ENCODE peak calls at places on chromosomes 1 and 21, in seven cellular contexts. One of them, this sample, is unnamed.

GRCh38 chr21:29741761-29742160 is 198.0 kb downstream of the GRIK1 start:
- DNase-seq in skeletal muscle cell: no peak
- DNase-seq in left lung: no peak
- DNase-seq in EH: no peak
- DNase-seq in endothelial cell: no peak
- DNase-seq in BJ: no peak
- DNase-seq in activated gamma-delta T cell treated with Interleukin-2 at 50 U/mL for 16 hours: no peak
- DNase-seq in this sample: no peak

GRCh38 chr1:207828485-207829158 is 76.8 kb downstream of the CD46 start:
- DNase-seq in skeletal muscle cell: peak
- DNase-seq in left lung: peak
- DNase-seq in EH: peak
- DNase-seq in endothelial cell: peak
- DNase-seq in BJ: peak
- DNase-seq in activated gamma-delta T cell treated with Interleukin-2 at 50 U/mL for 16 hours: peak
- DNase-seq in this sample: peak

GRCh38 chr1:202015677-202015952 is 5.2 kb downstream of the ELF3 start:
- DNase-seq in skeletal muscle cell: no peak
- DNase-seq in left lung: no peak
- DNase-seq in EH: no peak
- DNase-seq in endothelial cell: no peak
- DNase-seq in BJ: no peak
- DNase-seq in activated gamma-delta T cell treated with Interleukin-2 at 50 U/mL for 16 hours: no peak
- DNase-seq in this sample: no peak

GRCh38 chr1:175191654-175192053 is 922 bp downstream of the KIAA0040 start:
- DNase-seq in skeletal muscle cell: no peak
- DNase-seq in left lung: no peak
- DNase-seq in EH: peak
- DNase-seq in endothelial cell: no peak
- DNase-seq in BJ: no peak
- DNase-seq in activated gamma-delta T cell treated with Interleukin-2 at 50 U/mL for 16 hours: no peak
- DNase-seq in this sample: no peak

GRCh38 chr1:224632921-224633321 is 16.8 kb downstream of the CNIH3 start:
- DNase-seq in skeletal muscle cell: no peak
- DNase-seq in left lung: no peak
- DNase-seq in EH: peak
- DNase-seq in endothelial cell: no peak
- DNase-seq in BJ: no peak
- DNase-seq in activated gamma-delta T cell treated with Interleukin-2 at 50 U/mL for 16 hours: no peak
- DNase-seq in this sample: no peak

GRCh38 chr1:16073490-16074104 is at the start of gene FAM131C:
- DNase-seq in skeletal muscle cell: no peak
- DNase-seq in left lung: no peak
- DNase-seq in EH: no peak
- DNase-seq in endothelial cell: peak
- DNase-seq in BJ: no peak
- DNase-seq in activated gamma-delta T cell treated with Interleukin-2 at 50 U/mL for 16 hours: peak
- DNase-seq in this sample: peak

GRCh38 chr21:26833011-26833410 is 12.2 kb downstream of the ADAMTS1 start:
- DNase-seq in skeletal muscle cell: no peak
- DNase-seq in left lung: peak
- DNase-seq in EH: no peak
- DNase-seq in endothelial cell: no peak
- DNase-seq in BJ: no peak
- DNase-seq in activated gamma-delta T cell treated with Interleukin-2 at 50 U/mL for 16 hours: no peak
- DNase-seq in this sample: no peak

GRCh38 chr1:112513112-112513870 is 4.5 kb downstream of the WNT2B start:
- DNase-seq in skeletal muscle cell: no peak
- DNase-seq in left lung: no peak
- DNase-seq in EH: peak
- DNase-seq in endothelial cell: no peak
- DNase-seq in BJ: no peak
- DNase-seq in activated gamma-delta T cell treated with Interleukin-2 at 50 U/mL for 16 hours: no peak
- DNase-seq in this sample: no peak

GRCh38 chr21:17343055-17343454 is 169.8 kb upstream of the CXADR start:
- DNase-seq in skeletal muscle cell: no peak
- DNase-seq in left lung: no peak
- DNase-seq in EH: peak
- DNase-seq in endothelial cell: peak
- DNase-seq in BJ: no peak
- DNase-seq in activated gamma-delta T cell treated with Interleukin-2 at 50 U/mL for 16 hours: no peak
- DNase-seq in this sample: no peak

GRCh38 chr1:221741364-221741970 is 422 bp downstream of the DUSP10 start:
- DNase-seq in skeletal muscle cell: no peak
- DNase-seq in left lung: peak
- DNase-seq in EH: peak
- DNase-seq in endothelial cell: peak
- DNase-seq in BJ: no peak
- DNase-seq in activated gamma-delta T cell treated with Interleukin-2 at 50 U/mL for 16 hours: peak
- DNase-seq in this sample: peak

GRCh38 chr1:37606481-37607263 is 10.9 kb upstream of the GNL2 start:
- DNase-seq in skeletal muscle cell: no peak
- DNase-seq in left lung: no peak
- DNase-seq in EH: peak
- DNase-seq in endothelial cell: no peak
- DNase-seq in BJ: no peak
- DNase-seq in activated gamma-delta T cell treated with Interleukin-2 at 50 U/mL for 16 hours: no peak
- DNase-seq in this sample: no peak

GRCh38 chr1:240091201-240091600 is 482 bp upstream of the FMN2 start:
- DNase-seq in skeletal muscle cell: no peak
- DNase-seq in left lung: no peak
- DNase-seq in EH: no peak
- DNase-seq in endothelial cell: no peak
- DNase-seq in BJ: no peak
- DNase-seq in activated gamma-delta T cell treated with Interleukin-2 at 50 U/mL for 16 hours: no peak
- DNase-seq in this sample: no peak

GRCh38 chr1:150006881-150007401 is 3.6 kb downstream of the OTUD7B start:
- DNase-seq in skeletal muscle cell: no peak
- DNase-seq in left lung: no peak
- DNase-seq in EH: peak
- DNase-seq in endothelial cell: no peak
- DNase-seq in BJ: no peak
- DNase-seq in activated gamma-delta T cell treated with Interleukin-2 at 50 U/mL for 16 hours: no peak
- DNase-seq in this sample: no peak

GRCh38 chr1:183711691-183712401 is 58.7 kb upstream of the APOBEC4 start:
- DNase-seq in skeletal muscle cell: peak
- DNase-seq in left lung: no peak
- DNase-seq in EH: peak
- DNase-seq in endothelial cell: no peak
- DNase-seq in BJ: peak
- DNase-seq in activated gamma-delta T cell treated with Interleukin-2 at 50 U/mL for 16 hours: no peak
- DNase-seq in this sample: no peak

GRCh38 chr1:25922633-25923567 is 16.7 kb upstream of the STMN1 start:
- DNase-seq in skeletal muscle cell: no peak
- DNase-seq in left lung: peak
- DNase-seq in EH: peak
- DNase-seq in endothelial cell: peak
- DNase-seq in BJ: no peak
- DNase-seq in activated gamma-delta T cell treated with Interleukin-2 at 50 U/mL for 16 hours: peak
- DNase-seq in this sample: peak

GRCh38 chr1:119038363-119038762 is 50.2 kb upstream of the TBX15 start:
- DNase-seq in skeletal muscle cell: no peak
- DNase-seq in left lung: no peak
- DNase-seq in EH: no peak
- DNase-seq in endothelial cell: no peak
- DNase-seq in BJ: no peak
- DNase-seq in activated gamma-delta T cell treated with Interleukin-2 at 50 U/mL for 16 hours: no peak
- DNase-seq in this sample: no peak

GRCh38 chr1:244289976-244290375 is 161.7 kb downstream of the ADSS2 start:
- DNase-seq in skeletal muscle cell: no peak
- DNase-seq in left lung: no peak
- DNase-seq in EH: no peak
- DNase-seq in endothelial cell: no peak
- DNase-seq in BJ: no peak
- DNase-seq in activated gamma-delta T cell treated with Interleukin-2 at 50 U/mL for 16 hours: no peak
- DNase-seq in this sample: no peak

GRCh38 chr1:182357177-182357576 is 34.4 kb downstream of the GLUL start:
- DNase-seq in skeletal muscle cell: no peak
- DNase-seq in left lung: no peak
- DNase-seq in EH: no peak
- DNase-seq in endothelial cell: no peak
- DNase-seq in BJ: no peak
- DNase-seq in activated gamma-delta T cell treated with Interleukin-2 at 50 U/mL for 16 hours: no peak
- DNase-seq in this sample: no peak

GRCh38 chr1:89842547-89843278 is 21.9 kb downstream of the LRRC8D start:
- DNase-seq in skeletal muscle cell: no peak
- DNase-seq in left lung: no peak
- DNase-seq in EH: no peak
- DNase-seq in endothelial cell: no peak
- DNase-seq in BJ: no peak
- DNase-seq in activated gamma-delta T cell treated with Interleukin-2 at 50 U/mL for 16 hours: no peak
- DNase-seq in this sample: no peak

GRCh38 chr1:171841931-171842723 is 829 bp downstream of the DNM3 start:
- DNase-seq in skeletal muscle cell: no peak
- DNase-seq in left lung: peak
- DNase-seq in EH: peak
- DNase-seq in endothelial cell: peak
- DNase-seq in BJ: no peak
- DNase-seq in activated gamma-delta T cell treated with Interleukin-2 at 50 U/mL for 16 hours: no peak
- DNase-seq in this sample: peak

GRCh38 chr1:71093938-71094337 is 13.1 kb upstream of the ZRANB2 start:
- DNase-seq in skeletal muscle cell: no peak
- DNase-seq in left lung: no peak
- DNase-seq in EH: peak
- DNase-seq in endothelial cell: no peak
- DNase-seq in BJ: no peak
- DNase-seq in activated gamma-delta T cell treated with Interleukin-2 at 50 U/mL for 16 hours: no peak
- DNase-seq in this sample: no peak

GRCh38 chr1:198846506-198847010 is 207.7 kb downstream of the PTPRC start:
- DNase-seq in skeletal muscle cell: no peak
- DNase-seq in left lung: no peak
- DNase-seq in EH: no peak
- DNase-seq in endothelial cell: no peak
- DNase-seq in BJ: no peak
- DNase-seq in activated gamma-delta T cell treated with Interleukin-2 at 50 U/mL for 16 hours: no peak
- DNase-seq in this sample: no peak

GRCh38 chr1:88678405-88678804 is 5.7 kb upstream of the PKN2 start:
- DNase-seq in skeletal muscle cell: no peak
- DNase-seq in left lung: no peak
- DNase-seq in EH: peak
- DNase-seq in endothelial cell: no peak
- DNase-seq in BJ: no peak
- DNase-seq in activated gamma-delta T cell treated with Interleukin-2 at 50 U/mL for 16 hours: no peak
- DNase-seq in this sample: no peak

GRCh38 chr1:244255426-244255965 is 196.2 kb downstream of the ADSS2 start:
- DNase-seq in skeletal muscle cell: no peak
- DNase-seq in left lung: no peak
- DNase-seq in EH: no peak
- DNase-seq in endothelial cell: no peak
- DNase-seq in BJ: no peak
- DNase-seq in activated gamma-delta T cell treated with Interleukin-2 at 50 U/mL for 16 hours: no peak
- DNase-seq in this sample: no peak

GRCh38 chr21:31959881-31960280 is 87.1 kb downstream of the HUNK start:
- DNase-seq in skeletal muscle cell: no peak
- DNase-seq in left lung: no peak
- DNase-seq in EH: no peak
- DNase-seq in endothelial cell: no peak
- DNase-seq in BJ: no peak
- DNase-seq in activated gamma-delta T cell treated with Interleukin-2 at 50 U/mL for 16 hours: no peak
- DNase-seq in this sample: no peak

GRCh38 chr1:92877792-92878191 is 46.0 kb downstream of the RPL5 start:
- DNase-seq in skeletal muscle cell: no peak
- DNase-seq in left lung: no peak
- DNase-seq in EH: peak
- DNase-seq in endothelial cell: no peak
- DNase-seq in BJ: no peak
- DNase-seq in activated gamma-delta T cell treated with Interleukin-2 at 50 U/mL for 16 hours: no peak
- DNase-seq in this sample: no peak

GRCh38 chr21:39030127-39030884 is 152.9 kb downstream of the PSMG1 start:
- DNase-seq in skeletal muscle cell: no peak
- DNase-seq in left lung: no peak
- DNase-seq in EH: no peak
- DNase-seq in endothelial cell: no peak
- DNase-seq in BJ: no peak
- DNase-seq in activated gamma-delta T cell treated with Interleukin-2 at 50 U/mL for 16 hours: no peak
- DNase-seq in this sample: no peak

GRCh38 chr1:51675177-51675780 is 58.4 kb downstream of the OSBPL9 start:
- DNase-seq in skeletal muscle cell: no peak
- DNase-seq in left lung: no peak
- DNase-seq in EH: no peak
- DNase-seq in endothelial cell: no peak
- DNase-seq in BJ: no peak
- DNase-seq in activated gamma-delta T cell treated with Interleukin-2 at 50 U/mL for 16 hours: no peak
- DNase-seq in this sample: no peak

GRCh38 chr1:21933397-21934248 is 3.5 kb downstream of the HSPG2 start:
- DNase-seq in skeletal muscle cell: no peak
- DNase-seq in left lung: peak
- DNase-seq in EH: peak
- DNase-seq in endothelial cell: peak
- DNase-seq in BJ: no peak
- DNase-seq in activated gamma-delta T cell treated with Interleukin-2 at 50 U/mL for 16 hours: no peak
- DNase-seq in this sample: no peak

GRCh38 chr1:87393437-87394085 is 64.9 kb downstream of the LMO4 start:
- DNase-seq in skeletal muscle cell: no peak
- DNase-seq in left lung: no peak
- DNase-seq in EH: no peak
- DNase-seq in endothelial cell: no peak
- DNase-seq in BJ: no peak
- DNase-seq in activated gamma-delta T cell treated with Interleukin-2 at 50 U/mL for 16 hours: no peak
- DNase-seq in this sample: no peak

GRCh38 chr1:181601186-181601950 is 118.1 kb downstream of the CACNA1E start:
- DNase-seq in skeletal muscle cell: no peak
- DNase-seq in left lung: no peak
- DNase-seq in EH: no peak
- DNase-seq in endothelial cell: no peak
- DNase-seq in BJ: no peak
- DNase-seq in activated gamma-delta T cell treated with Interleukin-2 at 50 U/mL for 16 hours: no peak
- DNase-seq in this sample: no peak

GRCh38 chr1:102550729-102551384 is 554.1 kb upstream of the OLFM3 start:
- DNase-seq in skeletal muscle cell: no peak
- DNase-seq in left lung: no peak
- DNase-seq in EH: peak
- DNase-seq in endothelial cell: peak
- DNase-seq in BJ: no peak
- DNase-seq in activated gamma-delta T cell treated with Interleukin-2 at 50 U/mL for 16 hours: no peak
- DNase-seq in this sample: no peak

This sample was measured in stimulated activated effector memory CD8-positive, alpha-beta T cell treated with anti-CD3 and anti-CD28 coated beads, Interleukin-12 subunit alpha, Interleukin-12 subunit beta, amount 100 ng/mL, for 72 hours.